ENCODE peak calls at places on chromosomes 16 and 17, in nine cellular contexts. D is stimulated activated CD4-positive, alpha-beta T cell treated with anti-CD3 and anti-CD28 coated beads, Interleukin-2, amount 100 ng/mL, for 4 hours; U is aorta; V is bronchial epithelial cell; G is NCI-H1092; X is C1 segment of cervical spinal cord; L is activated naive CD4-positive, alpha-beta T cell; I is GM03348; C is activated CD8-positive, alpha-beta memory T cell treated with anti-CD3 and anti-CD28 coated beads for 48 hours. B is an unnamed sample.

GRCh38 chr17:36608794-36609497 is 7.6 kb downstream of the MRM1 start:
- DNase-seq in I (peak), C (no peak), X (no peak), V (peak), D (no peak), G (peak), U (peak), L (no peak), B (no peak)

GRCh38 chr17:78883533-78884131 is 19.4 kb downstream of the CEP295NL start:
- DNase-seq in U (peak), X (peak), D (no peak), V (peak), C (no peak), I (peak), L (no peak), G (peak), B (peak)

GRCh38 chr17:28712037-28712704 is 483 bp upstream of the PROCA1 start:
- DNase-seq in U (peak), L (no peak), G (no peak), V (no peak), D (peak), C (no peak), X (no peak), I (no peak), B (peak)

GRCh38 chr16:10862432-10862831 is 14.6 kb upstream of the CIITA start:
- DNase-seq in C (no peak), D (no peak), L (no peak), V (peak), G (no peak), U (peak), I (peak), X (no peak), B (no peak)

GRCh38 chr17:42179911-42180410 is 981 bp downstream of the KCNH4 start:
- DNase-seq in C (no peak), I (peak), D (no peak), V (no peak), U (no peak), G (peak), X (no peak), L (no peak), B (peak)

GRCh38 chr17:3956558-3956957 is 7.7 kb downstream of the ATP2A3 start:
- DNase-seq in I (no peak), C (no peak), X (no peak), D (no peak), U (no peak), V (no peak), L (no peak), G (no peak), B (no peak)

GRCh38 chr17:82281502-82282238 is 8.2 kb upstream of the CSNK1D start:
- DNase-seq in V (peak), L (no peak), D (peak), C (no peak), I (no peak), U (no peak), G (no peak), X (no peak), B (no peak)

GRCh38 chr16:75565640-75566039 is 539 bp upstream of the GABARAPL2 start:
- DNase-seq in L (no peak), C (no peak), U (no peak), V (no peak), G (no peak), X (no peak), I (no peak), D (no peak), B (no peak)

GRCh38 chr16:89691986-89692569 is 5.6 kb downstream of the CDK10 start:
- DNase-seq in X (no peak), L (no peak), I (no peak), D (no peak), V (no peak), U (no peak), G (no peak), C (no peak), B (no peak)

GRCh38 chr17:74182041-74182783 is 21.3 kb upstream of the RPL38 start:
- DNase-seq in I (no peak), C (no peak), U (no peak), V (no peak), D (no peak), X (no peak), L (no peak), G (peak), B (no peak)

GRCh38 chr17:72426948-72427760 is 306.3 kb downstream of the SOX9 start:
- DNase-seq in U (no peak), L (no peak), I (no peak), C (no peak), G (no peak), D (no peak), X (no peak), V (no peak), B (no peak)

GRCh38 chr17:51398647-51399046 is 138.3 kb downstream of the UTP18 start:
- DNase-seq in I (no peak), L (no peak), C (no peak), X (no peak), U (no peak), V (no peak), D (no peak), G (no peak), B (no peak)

GRCh38 chr16:85749686-85750020 is 1.2 kb downstream of the C16orf74 start:
- DNase-seq in U (no peak), V (no peak), G (no peak), C (no peak), D (no peak), X (no peak), I (no peak), L (no peak), B (no peak)

GRCh38 chr16:53768167-53768566 is 64.2 kb downstream of the FTO start:
- DNase-seq in L (no peak), I (no peak), V (no peak), X (no peak), D (no peak), C (no peak), G (no peak), U (no peak), B (no peak)

GRCh38 chr17:15397605-15398004 is 56.2 kb upstream of the TEKT3 start:
- DNase-seq in D (no peak), L (no peak), X (no peak), G (no peak), V (no peak), C (no peak), I (no peak), U (no peak), B (no peak)

GRCh38 chr17:8705427-8705826 is 39.2 kb downstream of the CCDC42 start:
- DNase-seq in L (no peak), D (no peak), G (no peak), I (no peak), C (no peak), X (no peak), U (no peak), V (no peak), B (no peak)

GRCh38 chr17:82772026-82772425 is 20.2 kb downstream of the TBCD start:
- DNase-seq in I (peak), U (no peak), V (peak), L (no peak), D (no peak), X (no peak), C (no peak), G (no peak), B (no peak)

GRCh38 chr17:4090898-4091297 is 51.9 kb downstream of the ZZEF1 start:
- DNase-seq in X (no peak), U (no peak), V (no peak), I (no peak), L (no peak), G (no peak), C (no peak), D (no peak), B (no peak)

GRCh38 chr16:25192096-25192495 is 24.7 kb upstream of the AQP8 start:
- DNase-seq in C (no peak), L (no peak), U (no peak), I (no peak), D (no peak), G (no peak), X (no peak), V (no peak), B (no peak)

GRCh38 chr17:43416998-43417891 is 18.5 kb downstream of the ARL4D start:
- DNase-seq in G (no peak), L (no peak), D (no peak), V (peak), U (peak), I (peak), X (no peak), C (no peak), B (no peak)

GRCh38 chr17:28100936-28101335 is 58.5 kb downstream of the NLK start:
- DNase-seq in X (no peak), D (no peak), C (no peak), I (no peak), V (no peak), L (no peak), U (no peak), G (no peak), B (no peak)

GRCh38 chr16:25264599-25264998 is 7.0 kb upstream of the ZKSCAN2 start:
- DNase-seq in V (no peak), C (no peak), L (no peak), I (peak), D (no peak), U (no peak), X (no peak), G (no peak), B (no peak)

GRCh38 chr16:56513972-56514371 is 5.9 kb downstream of the BBS2 start:
- DNase-seq in U (no peak), X (no peak), I (peak), V (peak), C (no peak), L (no peak), G (no peak), D (peak), B (peak)

GRCh38 chr16:67327774-67328173 is 1.2 kb downstream of the LRRC36 start:
- DNase-seq in C (no peak), D (no peak), U (no peak), I (no peak), G (no peak), V (no peak), L (no peak), X (no peak), B (no peak)

GRCh38 chr17:4536742-4537411 is 18.3 kb downstream of the MYBBP1A start:
- DNase-seq in V (no peak), G (no peak), L (no peak), D (no peak), X (no peak), U (no peak), C (no peak), I (peak), B (no peak)

GRCh38 chr16:87921236-87921773 is 15.0 kb downstream of the CA5A start:
- DNase-seq in C (no peak), X (no peak), G (no peak), U (no peak), D (no peak), I (no peak), L (no peak), V (no peak), B (no peak)

GRCh38 chr17:78759203-78759968 is 22.7 kb downstream of the CYTH1 start:
- DNase-seq in U (peak), X (no peak), D (no peak), G (peak), C (no peak), L (no peak), V (no peak), I (no peak), B (no peak)

GRCh38 chr16:88591577-88592021 is 21.4 kb downstream of the ZC3H18 start:
- DNase-seq in G (no peak), U (peak), D (peak), V (no peak), L (no peak), C (no peak), X (no peak), I (peak), B (peak)

GRCh38 chr16:85327731-85328664 is 215.7 kb upstream of the CIBAR2 start:
- DNase-seq in U (no peak), C (no peak), I (no peak), V (no peak), L (no peak), X (no peak), G (peak), D (no peak), B (no peak)

GRCh38 chr16:67029249-67030096 is 524 bp downstream of the CBFB start:
- DNase-seq in G (no peak), C (peak), U (peak), D (peak), X (peak), I (peak), V (peak), L (peak), B (peak)

GRCh38 chr17:43609613-43610385 is 51.9 kb downstream of the MEOX1 start:
- DNase-seq in G (no peak), L (no peak), V (no peak), X (no peak), C (no peak), I (no peak), D (no peak), U (no peak), B (no peak)

GRCh38 chr17:35089846-35090193 is 26.3 kb upstream of the RFFL start:
- DNase-seq in C (no peak), D (peak), X (no peak), V (peak), G (no peak), L (no peak), U (peak), I (peak), B (no peak)

GRCh38 chr17:40452074-40452787 is 9.0 kb downstream of the IGFBP4 start:
- DNase-seq in G (no peak), V (no peak), I (peak), X (no peak), D (no peak), C (no peak), L (no peak), U (peak), B (no peak)

GRCh38 chr16:1543085-1543896 is 9.8 kb downstream of the TMEM204 start:
- DNase-seq in C (no peak), L (no peak), I (peak), X (no peak), U (peak), V (peak), D (peak), G (no peak), B (peak)

GRCh38 chr16:54273566-54273965 is 13.0 kb downstream of the IRX3 start:
- DNase-seq in L (no peak), G (no peak), U (no peak), D (no peak), I (no peak), V (no peak), C (no peak), X (no peak), B (no peak)

GRCh38 chr16:1089822-1090619 is 6.0 kb downstream of the C1QTNF8 start:
- DNase-seq in U (peak), V (no peak), G (no peak), C (no peak), L (no peak), I (no peak), X (no peak), D (no peak), B (no peak)

GRCh38 chr17:35849469-35850348 is 19.0 kb downstream of the HEATR9 start:
- DNase-seq in V (peak), I (peak), X (no peak), U (no peak), D (peak), C (no peak), G (peak), L (no peak), B (peak)

GRCh38 chr17:20920813-20921199 is 122.0 kb downstream of the USP22 start:
- DNase-seq in I (peak), C (no peak), V (peak), L (no peak), U (no peak), X (no peak), D (no peak), G (no peak), B (no peak)

GRCh38 chr17:6420173-6420641 is 14.7 kb downstream of the AIPL1 start:
- DNase-seq in I (peak), C (no peak), G (no peak), D (no peak), X (no peak), L (no peak), U (no peak), V (no peak), B (no peak)

GRCh38 chr17:16241906-16242399 is 24.9 kb downstream of the PIGL start:
- DNase-seq in V (no peak), D (no peak), X (no peak), U (no peak), L (no peak), C (no peak), I (no peak), G (no peak), B (no peak)